ENCODE peak calls at places on chromosome X, in eight cellular contexts. S, O, C, X, Q, M, H and Z are unnamed samples.

GRCh38 chrX:154348646-154349358 is 25.6 kb downstream of the FLNA start:
- DNase-seq in H (no peak), X (no peak), O (peak), S (no peak), M (no peak), C (no peak), Q (no peak), Z (no peak)

GRCh38 chrX:43644124-43644701 is 11.9 kb upstream of the MAOA start:
- DNase-seq in Q (no peak), C (no peak), X (no peak), H (no peak), O (no peak), M (peak), S (no peak), Z (peak)

GRCh38 chrX:78514852-78515251 is 144.3 kb downstream of the RTL3 start:
- DNase-seq in Q (no peak), S (no peak), X (no peak), C (no peak), O (no peak), H (no peak), M (no peak), Z (no peak)

GRCh38 chrX:113510586-113510985 is 670.0 kb upstream of the AMOT start:
- DNase-seq in X (no peak), Q (no peak), H (no peak), C (no peak), O (no peak), M (no peak), S (no peak), Z (no peak)

GRCh38 chrX:49174723-49175122 is 3.0 kb downstream of the PLP2 start:
- DNase-seq in H (no peak), C (no peak), X (no peak), Q (no peak), O (no peak), M (no peak), S (no peak), Z (no peak)

GRCh38 chrX:119266364-119266995 is 30.4 kb downstream of the PGRMC1 start:
- DNase-seq in S (peak), H (peak), O (no peak), Q (peak), M (peak), X (no peak), C (no peak), Z (peak)

GRCh38 chrX:19958530-19959486 is 32.1 kb downstream of the BCLAF3 start:
- DNase-seq in C (no peak), Q (no peak), X (no peak), O (no peak), H (no peak), M (peak), S (no peak), Z (no peak)

GRCh38 chrX:120251471-120252011 is 929 bp downstream of the ZBTB33 start:
- DNase-seq in S (peak), X (peak), O (no peak), M (peak), Q (peak), H (peak), C (no peak), Z (no peak)

GRCh38 chrX:66717926-66718325 is 79.0 kb upstream of the EDA2R start:
- DNase-seq in Q (no peak), M (no peak), S (no peak), O (no peak), C (no peak), H (no peak), X (no peak), Z (no peak)

GRCh38 chrX:47217121-47217851 is 1.2 kb upstream of the CDK16 start:
- DNase-seq in Q (no peak), H (no peak), C (no peak), O (peak), S (no peak), X (no peak), M (peak), Z (no peak)

GRCh38 chrX:40542208-40542607 is 38.6 kb upstream of the ATP6AP2 start:
- DNase-seq in M (no peak), H (no peak), O (no peak), X (no peak), Q (no peak), S (no peak), C (no peak), Z (no peak)

GRCh38 chrX:72568406-72569092 is 4.1 kb downstream of the HDAC8 start:
- DNase-seq in O (no peak), C (no peak), Q (no peak), M (peak), H (no peak), X (no peak), S (no peak), Z (no peak)

GRCh38 chrX:19514791-19515614 is at the start of gene MAP3K15:
- DNase-seq in Q (peak), H (peak), M (no peak), X (no peak), S (peak), C (peak), O (peak), Z (peak)